ENCODE peak calls at places on chromosomes 13 and 19, in nine cellular contexts. Q is nucleus accumbens; A is activated CD4-positive, alpha-beta memory T cell treated with anti-CD3 and anti-CD28 coated beads, Interleukin-2, amount 10 ng/mL, durations not matched to agents 7 days and 5 days; F is activated naive CD8-positive, alpha-beta T cell treated with anti-CD3 and anti-CD28 coated beads, Interleukin-2, amount 50 U/mL, for 24 hours; C is Calu3; O is heart right ventricle; Z is iris pigment epithelial cell; G is RPMI7951; L is stimulated activated CD4-positive, alpha-beta T cell treated with anti-CD3 and anti-CD28 coated beads, TNF-alpha, amount 100 ng/mL, for 48 hours. D is an unnamed sample.

GRCh38 chr19:408441-409005 is 424 bp downstream of the C2CD4C start:
- DNase-seq in Q (no peak), A (no peak), F (no peak), C (no peak), O (no peak), Z (no peak), G (no peak), L (no peak), D (no peak)

GRCh38 chr13:93420206-93420605 is 193.6 kb downstream of the GPC6 start:
- DNase-seq in Q (no peak), A (no peak), F (no peak), C (no peak), O (no peak), Z (no peak), G (no peak), L (no peak), D (no peak)

GRCh38 chr13:100428966-100429365 is 159.6 kb downstream of the GGACT start:
- DNase-seq in Q (no peak), A (no peak), F (no peak), C (no peak), O (no peak), Z (no peak), G (no peak), L (no peak), D (no peak)

GRCh38 chr13:41244555-41244954 is 18.8 kb downstream of the MTRF1 start:
- DNase-seq in Q (no peak), A (no peak), F (no peak), C (no peak), O (no peak), Z (peak; percentile 61), G (no peak), L (no peak), D (no peak)

GRCh38 chr19:20999731-21000352 is 20.6 kb upstream of the ZNF430 start:
- DNase-seq in Q (peak; percentile 96), A (peak; percentile 88), F (peak; percentile 85), C (peak; percentile 37), O (peak; percentile 81), Z (peak; percentile 96), G (peak; percentile 83), L (peak; percentile 77), D (peak; percentile 98)

GRCh38 chr13:45705145-45705695 is 3.1 kb downstream of the CBY2 start:
- DNase-seq in Q (no peak), A (no peak), F (no peak), C (no peak), O (no peak), Z (no peak), G (no peak), L (no peak), D (no peak)

GRCh38 chr19:38634757-38635482 is 12.5 kb upstream of the ACTN4 start:
- DNase-seq in Q (peak; percentile 42), A (peak; percentile 81), F (peak; percentile 80), C (peak; percentile 87), O (peak; percentile 82), Z (no peak), G (peak; percentile 62), L (no peak), D (peak; percentile 59)

GRCh38 chr13:99760456-99760855 is 211.1 kb downstream of the ZIC5 start:
- DNase-seq in Q (no peak), A (no peak), F (no peak), C (no peak), O (no peak), Z (no peak), G (no peak), L (no peak), D (no peak)

GRCh38 chr19:33130433-33130832 is 1.5 kb upstream of the WDR88 start:
- DNase-seq in Q (no peak), A (no peak), F (no peak), C (no peak), O (no peak), Z (no peak), G (no peak), L (no peak), D (no peak)

GRCh38 chr13:21435710-21436151 is 23.4 kb downstream of the ZDHHC20 start:
- DNase-seq in Q (no peak), A (peak; percentile 75), F (peak; percentile 46), C (peak; percentile 54), O (peak; percentile 45), Z (peak; percentile 94), G (peak; percentile 92), L (peak; percentile 9), D (no peak)

GRCh38 chr13:21399741-21400140 is 59.4 kb downstream of the ZDHHC20 start:
- DNase-seq in Q (no peak), A (no peak), F (no peak), C (no peak), O (no peak), Z (peak; percentile 16), G (peak; percentile 36), L (no peak), D (no peak)